ENCODE peak calls at places on chromosomes 3 and 15, in four cellular contexts. P is IMR-90; A is osteoblast; E is effector memory CD4-positive, alpha-beta T cell. N is an unnamed sample.

GRCh38 chr3:116005404-116005803 is 382.1 kb downstream of the GAP43 start:
- DNase-seq in A (peak; percentile 78), P (peak; percentile 98), E (no peak), N (no peak)

GRCh38 chr3:155444771-155445170 is 151.3 kb upstream of the STRIT1 start:
- DNase-seq in P (no peak), E (no peak), A (no peak), N (no peak)

GRCh38 chr3:126982125-126982521 is 792 bp upstream of the PLXNA1 start:
- DNase-seq in E (peak; percentile 57), P (peak; percentile 27), A (no peak), N (peak; percentile 52)

GRCh38 chr15:65939901-65940617 is 70.8 kb downstream of the RAB11A start:
- DNase-seq in P (peak; percentile 79), E (no peak), A (peak; percentile 83), N (no peak)

GRCh38 chr3:72123908-72124441 is 339.0 kb upstream of the PROK2 start:
- DNase-seq in E (no peak), P (peak; percentile 78), A (no peak), N (no peak)

GRCh38 chr3:183213941-183214612 is 39.0 kb upstream of the B3GNT5 start:
- DNase-seq in A (no peak), P (no peak), E (no peak), N (no peak)

GRCh38 chr15:89777073-89777820 is 1.1 kb downstream of the MESP2 start:
- DNase-seq in E (no peak), A (peak; percentile 75), P (no peak), N (no peak)

GRCh38 chr15:93037341-93038063 is 51.5 kb downstream of the RGMA start:
- DNase-seq in P (no peak), E (no peak), A (peak; percentile 95), N (no peak)

GRCh38 chr15:100259266-100259665 is 82.5 kb downstream of the ADAMTS17 start:
- DNase-seq in P (no peak), A (no peak), E (no peak), N (no peak)

GRCh38 chr3:134093906-134094305 is 64.2 kb upstream of the SLCO2A1 start:
- DNase-seq in A (no peak), P (peak; percentile 46), E (no peak), N (no peak)

GRCh38 chr3:178072391-178072790 is 463.8 kb upstream of the KCNMB2 start:
- DNase-seq in A (no peak), P (peak; percentile 56), E (no peak), N (no peak)

GRCh38 chr3:106006001-106006400 is 137.2 kb upstream of the CBLB start:
- DNase-seq in A (no peak), E (no peak), P (peak; percentile 87), N (no peak)

DNA sequence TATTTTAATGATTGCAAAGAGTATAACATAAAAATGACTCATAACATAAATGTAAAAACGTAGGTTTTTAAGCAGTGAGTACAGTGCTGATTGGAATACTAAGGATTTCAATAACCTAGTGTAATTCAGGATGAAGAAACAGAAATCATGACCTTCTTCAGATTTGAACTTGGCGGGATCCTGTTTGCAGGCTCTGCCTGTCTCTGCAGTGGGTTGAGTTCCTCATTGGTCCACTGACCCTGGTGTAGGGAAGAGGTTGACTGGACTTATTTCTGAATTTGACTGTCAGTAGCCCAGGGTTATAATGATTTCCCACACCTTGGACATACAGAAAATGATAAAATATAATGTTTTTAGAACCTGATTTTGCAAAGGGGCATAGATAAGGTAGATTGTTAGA is 171.7 kb downstream of the FNDC3B start:
- DNase-seq in A (no peak), P (peak; percentile 25), E (no peak), N (no peak)
- H3K27ac ChIP-seq in A (peak overlapping the region; percentile 78), P (no peak overlapping the region), E (no peak overlapping the region), N (no peak overlapping the region)

GRCh38 chr3:176692172-176692923 is 504.9 kb downstream of the TBL1XR1 start:
- DNase-seq in E (no peak), A (no peak), P (no peak), N (no peak)
- H3K27ac ChIP-seq in E (no peak overlapping the region), A (no peak overlapping the region), P (no peak overlapping the region), N (no peak overlapping the region)

DNA sequence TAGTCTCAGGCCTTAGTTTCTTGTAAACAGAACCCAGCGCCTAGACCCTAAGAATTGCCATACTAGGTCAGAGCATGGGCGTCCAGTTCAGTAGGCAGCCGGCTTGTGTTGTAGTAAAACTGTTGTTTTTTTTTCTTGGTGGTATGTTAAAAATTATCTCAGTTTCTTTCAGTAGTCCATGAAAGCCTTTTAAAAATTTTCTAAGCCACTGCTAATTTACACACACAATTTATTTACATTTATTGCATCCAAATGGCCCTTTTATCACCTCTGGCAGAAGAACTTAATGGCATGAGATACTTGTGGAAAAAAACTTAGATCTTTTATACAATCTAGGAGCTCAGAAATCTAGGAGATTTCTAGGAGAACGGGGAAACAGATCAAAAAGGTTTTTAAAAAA is 1.3 kb downstream of the PPP2R3A start:
- DNase-seq in A (peak; percentile 45), E (no peak), P (no peak), N (no peak)
- H3K27ac ChIP-seq in A (peak overlapping the region; percentile 71), E (no peak overlapping the region), P (peak overlapping the region; percentile 62), N (no peak overlapping the region)

DNA sequence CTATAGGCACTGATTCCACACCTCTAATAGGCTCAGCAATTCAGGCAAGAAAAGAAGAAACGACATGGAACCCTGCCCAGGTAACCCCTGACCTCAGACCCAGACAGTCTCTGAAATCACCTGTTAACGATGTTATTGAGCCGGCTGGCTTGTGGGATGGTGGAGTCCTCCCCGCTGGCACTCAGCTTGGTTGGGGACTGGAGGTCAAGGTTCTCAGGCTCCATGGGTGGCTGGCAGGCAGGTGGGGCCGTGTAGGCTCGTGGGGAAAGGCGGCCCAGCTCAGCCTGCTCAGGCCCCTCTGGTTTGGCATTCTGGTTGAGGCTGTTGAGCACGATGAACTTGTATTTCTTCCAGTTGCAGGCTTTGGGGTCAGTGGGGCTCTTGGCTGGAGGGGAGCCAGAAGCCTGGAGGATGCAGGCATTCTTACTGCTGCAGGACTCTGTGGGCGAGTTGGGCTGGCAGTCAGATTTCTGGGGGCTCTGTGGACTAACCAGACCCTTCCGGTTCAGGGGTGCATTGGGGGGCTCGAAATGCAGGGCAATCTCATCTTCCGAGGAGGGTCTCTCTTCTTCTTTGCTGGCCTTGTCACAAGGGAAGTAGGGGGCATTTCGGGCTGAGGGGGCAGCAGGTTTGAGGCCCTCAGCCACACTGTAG is 16.2 kb downstream of the BCL6 start:
- DNase-seq in A (no peak), P (no peak), E (no peak), N (no peak)
- H3K27ac ChIP-seq in A (no peak overlapping the region), P (no peak overlapping the region), E (no peak overlapping the region), N (no peak overlapping the region)

DNA sequence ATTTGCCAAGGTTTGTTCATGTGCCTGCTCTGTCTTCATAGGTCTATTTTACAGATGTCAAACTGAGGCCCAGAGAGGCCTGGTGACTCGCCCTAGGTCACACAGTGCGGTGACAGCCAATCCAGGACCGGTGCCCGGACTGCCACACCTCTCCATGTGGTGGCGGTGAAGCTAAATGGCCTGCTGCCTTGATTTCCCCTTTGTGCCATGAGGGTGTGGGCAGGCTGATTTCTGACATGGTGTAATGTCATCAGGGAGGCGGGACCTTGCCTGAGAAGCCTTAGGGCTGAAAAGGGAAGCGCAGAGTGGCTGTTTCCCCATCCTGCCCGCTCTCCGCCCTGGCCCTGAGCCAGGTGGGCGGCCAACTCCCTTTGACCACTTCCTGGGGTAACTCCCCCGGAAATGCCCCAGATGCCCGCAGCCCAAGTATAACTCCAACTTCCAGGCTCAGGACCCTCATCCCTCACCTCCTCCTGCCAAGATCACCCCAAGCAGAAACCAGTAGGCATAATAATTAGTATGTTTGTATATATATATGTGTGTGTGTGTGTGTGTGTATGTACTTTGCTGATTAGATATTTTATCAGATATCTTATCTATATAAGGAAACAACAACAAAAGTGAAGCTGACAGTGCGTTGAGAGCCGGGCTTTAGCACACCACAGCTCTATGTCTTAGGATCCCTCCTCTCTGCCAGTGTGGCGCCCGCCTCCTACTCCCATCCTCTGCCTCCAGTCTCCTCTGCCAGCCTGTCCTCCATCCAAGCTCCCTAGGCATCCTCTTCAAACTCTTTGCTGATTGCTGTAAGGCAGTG is 63.9 kb downstream of the IQSEC1 start:
- DNase-seq in E (peak; percentile 61), P (no peak), A (peak; percentile 60), N (peak; percentile 79)
- H3K27ac ChIP-seq in E (peak overlapping the region; percentile 95), P (no peak overlapping the region), A (no peak overlapping the region), N (peak overlapping the region; percentile 68)

DNA sequence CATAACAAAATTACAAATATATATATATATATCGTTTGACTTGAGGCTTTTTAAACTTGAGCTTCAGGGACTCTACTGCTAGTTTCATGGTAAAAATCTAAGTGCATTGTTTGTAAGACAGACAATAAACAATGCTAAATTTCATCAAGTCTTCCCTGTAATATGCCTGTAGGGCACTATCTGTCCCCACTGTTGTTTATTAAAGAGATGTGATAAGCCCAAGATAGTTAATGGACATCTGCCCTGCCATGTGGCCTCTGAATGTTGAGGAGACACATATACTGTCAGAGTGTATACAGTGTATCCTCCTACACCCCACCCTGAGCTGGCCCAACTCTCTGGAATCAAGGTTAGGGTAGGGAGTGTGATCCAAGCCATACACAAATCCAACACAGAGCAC is 15.1 kb upstream of the EIF1B start:
- DNase-seq in A (no peak), E (no peak), P (no peak), N (no peak)
- H3K27ac ChIP-seq in A (no peak overlapping the region), E (no peak overlapping the region), P (no peak overlapping the region), N (no peak overlapping the region)

GRCh38 chr3:85592256-85592655 is 633.5 kb downstream of the CADM2 start:
- DNase-seq in P (no peak), E (no peak), A (no peak), N (no peak)

GRCh38 chr3:85589145-85589544 is 630.4 kb downstream of the CADM2 start:
- DNase-seq in A (no peak), E (no peak), P (peak; percentile 7), N (no peak)

GRCh38 chr3:85594648-85595047 is 635.9 kb downstream of the CADM2 start:
- DNase-seq in A (no peak), E (no peak), P (no peak), N (no peak)
- H3K27ac ChIP-seq in A (no peak overlapping the region), E (no peak overlapping the region), P (no peak overlapping the region), N (no peak overlapping the region)

DNA sequence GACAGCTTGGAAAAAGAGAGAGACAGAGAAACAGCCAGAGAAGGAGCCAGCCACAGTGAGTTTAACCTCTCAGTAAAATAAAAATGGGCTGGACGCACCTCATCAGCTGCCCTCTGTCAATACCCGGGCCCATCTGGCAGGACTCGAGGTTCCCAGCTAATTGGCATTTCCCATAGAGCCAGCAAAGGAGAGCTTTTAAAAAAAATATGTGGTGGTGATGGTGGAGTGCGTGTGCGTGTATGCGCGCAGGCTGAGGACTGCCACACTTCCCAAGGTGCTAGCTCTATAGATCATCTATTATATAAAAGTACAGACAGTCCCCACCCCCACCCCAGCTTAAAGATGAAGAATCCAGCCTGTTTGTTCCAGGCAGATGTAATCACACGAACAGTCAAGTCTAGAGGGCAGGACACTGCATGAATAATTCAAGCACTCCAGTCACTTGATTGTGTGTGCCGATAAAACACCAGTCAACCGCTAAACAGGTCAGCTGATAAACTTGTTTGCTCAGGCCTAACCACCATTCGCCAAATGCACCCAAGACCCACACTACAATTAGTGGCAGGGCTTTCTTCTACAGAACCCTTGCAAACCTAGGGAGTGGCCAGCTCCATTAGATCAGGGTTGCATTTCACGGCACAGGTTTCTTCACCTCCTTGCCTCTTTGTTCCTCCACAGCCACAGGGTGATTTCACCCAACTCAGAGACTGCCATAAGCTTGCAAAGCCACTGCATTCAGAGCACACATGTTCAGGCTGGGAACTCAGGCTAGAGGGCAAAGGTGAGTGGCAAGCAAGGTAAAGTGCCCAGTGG is 5.9 kb downstream of the TLE3 start:
- DNase-seq in A (peak; percentile 42), E (no peak), P (no peak), N (no peak)
- H3K27ac ChIP-seq in A (no peak overlapping the region), E (no peak overlapping the region), P (no peak overlapping the region), N (peak overlapping the region; percentile 41)

GRCh38 chr3:132285620-132285945 is 31.6 kb upstream of the ACP3 start:
- DNase-seq in A (no peak), E (no peak), P (no peak), N (no peak)
- H3K27ac ChIP-seq in A (no peak overlapping the region), E (no peak overlapping the region), P (no peak overlapping the region), N (no peak overlapping the region)

GRCh38 chr15:78076231-78077052 is 1.1 kb downstream of the TBC1D2B start:
- DNase-seq in P (no peak), A (peak; percentile 66), E (no peak), N (no peak)
- H3K27ac ChIP-seq in P (peak overlapping the region; percentile 97), A (peak overlapping the region; percentile 99), E (peak overlapping the region; percentile 72), N (peak overlapping the region; percentile 72)